ENCODE peak calls at places on chromosomes 6 and 20, in four cellular contexts. One of them, this sample, is unnamed.

GRCh38 chr20:9200620-9201019 is 131.7 kb downstream of the PLCB4 start:
- DNase-seq in pancreas: no peak
- DNase-seq in midbrain: no peak
- DNase-seq in NCI-H2171 treated with DMSO at 0.1 percent for 48 hours: no peak
- DNase-seq in this sample: no peak

GRCh38 chr6:68559716-68560115 is 75.4 kb upstream of the ADGRB3 start:
- DNase-seq in NCI-H2171 treated with DMSO at 0.1 percent for 48 hours: peak; percentile 83
- DNase-seq in midbrain: peak; percentile 39
- DNase-seq in pancreas: no peak
- DNase-seq in this sample: no peak

GRCh38 chr6:35483892-35484645 is 12.8 kb downstream of the TEAD3 start:
- DNase-seq in midbrain: no peak
- DNase-seq in NCI-H2171 treated with DMSO at 0.1 percent for 48 hours: no peak
- DNase-seq in pancreas: no peak
- DNase-seq in this sample: no peak

GRCh38 chr20:3805594-3806264 is 9.6 kb downstream of the CDC25B start:
- DNase-seq in midbrain: peak; percentile 19
- DNase-seq in NCI-H2171 treated with DMSO at 0.1 percent for 48 hours: no peak
- DNase-seq in pancreas: no peak
- DNase-seq in this sample: peak; percentile 58

GRCh38 chr6:25215881-25216280 is 63.3 kb upstream of the CARMIL1 start:
- DNase-seq in midbrain: no peak
- DNase-seq in pancreas: no peak
- DNase-seq in NCI-H2171 treated with DMSO at 0.1 percent for 48 hours: no peak
- DNase-seq in this sample: no peak

GRCh38 chr6:75349262-75349984 is 64.8 kb upstream of the TMEM30A start:
- DNase-seq in NCI-H2171 treated with DMSO at 0.1 percent for 48 hours: no peak
- DNase-seq in midbrain: no peak
- DNase-seq in pancreas: peak; percentile 49
- DNase-seq in this sample: peak; percentile 52

GRCh38 chr6:31403283-31403989 is at the start of gene MICA:
- DNase-seq in midbrain: peak; percentile 80
- DNase-seq in pancreas: peak; percentile 90
- DNase-seq in NCI-H2171 treated with DMSO at 0.1 percent for 48 hours: no peak
- DNase-seq in this sample: peak; percentile 96

GRCh38 chr20:8602389-8603116 is 466.3 kb upstream of the PLCB4 start:
- DNase-seq in NCI-H2171 treated with DMSO at 0.1 percent for 48 hours: no peak
- DNase-seq in pancreas: no peak
- DNase-seq in midbrain: no peak
- DNase-seq in this sample: no peak

GRCh38 chr6:51854876-51855275 is 232.5 kb downstream of the PKHD1 start:
- DNase-seq in midbrain: no peak
- DNase-seq in pancreas: no peak
- DNase-seq in NCI-H2171 treated with DMSO at 0.1 percent for 48 hours: no peak
- DNase-seq in this sample: no peak

GRCh38 chr6:157091243-157091642 is 232.1 kb downstream of the TMEM242 start:
- DNase-seq in midbrain: no peak
- DNase-seq in NCI-H2171 treated with DMSO at 0.1 percent for 48 hours: no peak
- DNase-seq in pancreas: no peak
- DNase-seq in this sample: no peak

GRCh38 chr20:46195264-46196038 is 77.3 kb downstream of the CD40 start:
- DNase-seq in midbrain: no peak
- DNase-seq in NCI-H2171 treated with DMSO at 0.1 percent for 48 hours: peak; percentile 38
- DNase-seq in pancreas: no peak
- DNase-seq in this sample: no peak